ENCODE peak calls at places on chromosomes 12 and 14, in eight cellular contexts. One of them, this sample, is unnamed.

GRCh38 chr14:91899213-91899612 is 31.9 kb upstream of the TC2N start:
- DNase-seq in bronchial epithelial cell: no peak
- DNase-seq in cardiac fibroblast: no peak
- DNase-seq in HepG2: no peak
- DNase-seq in LNCaP clone FGC: peak
- DNase-seq in body of pancreas: peak
- DNase-seq in CD4-positive, alpha-beta T cell: peak
- DNase-seq in thoracic aorta: no peak
- DNase-seq in this sample: no peak

GRCh38 chr14:56150645-56151345 is 32.6 kb downstream of the PELI2 start:
- DNase-seq in thoracic aorta: no peak
- DNase-seq in HepG2: no peak
- DNase-seq in bronchial epithelial cell: no peak
- DNase-seq in cardiac fibroblast: no peak
- DNase-seq in CD4-positive, alpha-beta T cell: no peak
- DNase-seq in LNCaP clone FGC: no peak
- DNase-seq in body of pancreas: no peak
- DNase-seq in this sample: no peak

GRCh38 chr12:2239376-2240010 is 186.7 kb downstream of the CACNA1C start:
- DNase-seq in LNCaP clone FGC: no peak
- DNase-seq in HepG2: no peak
- DNase-seq in body of pancreas: no peak
- DNase-seq in cardiac fibroblast: no peak
- DNase-seq in thoracic aorta: no peak
- DNase-seq in bronchial epithelial cell: no peak
- DNase-seq in CD4-positive, alpha-beta T cell: no peak
- DNase-seq in this sample: peak

GRCh38 chr12:105479710-105480109 is 149.2 kb downstream of the C12orf75 start:
- DNase-seq in LNCaP clone FGC: no peak
- DNase-seq in HepG2: no peak
- DNase-seq in bronchial epithelial cell: no peak
- DNase-seq in body of pancreas: no peak
- DNase-seq in thoracic aorta: no peak
- DNase-seq in cardiac fibroblast: no peak
- DNase-seq in CD4-positive, alpha-beta T cell: no peak
- DNase-seq in this sample: no peak

GRCh38 chr12:105721051-105721825 is 390.7 kb downstream of the C12orf75 start:
- DNase-seq in thoracic aorta: no peak
- DNase-seq in LNCaP clone FGC: no peak
- DNase-seq in cardiac fibroblast: no peak
- DNase-seq in bronchial epithelial cell: no peak
- DNase-seq in HepG2: no peak
- DNase-seq in body of pancreas: no peak
- DNase-seq in CD4-positive, alpha-beta T cell: no peak
- DNase-seq in this sample: no peak

GRCh38 chr14:36069535-36069900 is 107.0 kb downstream of the PTCSC3 start:
- DNase-seq in LNCaP clone FGC: peak
- DNase-seq in body of pancreas: peak
- DNase-seq in cardiac fibroblast: peak
- DNase-seq in CD4-positive, alpha-beta T cell: no peak
- DNase-seq in bronchial epithelial cell: peak
- DNase-seq in thoracic aorta: no peak
- DNase-seq in HepG2: peak
- DNase-seq in this sample: no peak

GRCh38 chr14:95431199-95432145 is 85.0 kb downstream of the SYNE3 start:
- DNase-seq in cardiac fibroblast: peak
- DNase-seq in body of pancreas: peak
- DNase-seq in CD4-positive, alpha-beta T cell: no peak
- DNase-seq in bronchial epithelial cell: peak
- DNase-seq in HepG2: no peak
- DNase-seq in thoracic aorta: no peak
- DNase-seq in LNCaP clone FGC: no peak
- DNase-seq in this sample: no peak

GRCh38 chr14:80954771-80955299 is 586 bp upstream of the TSHR start:
- DNase-seq in thoracic aorta: peak
- DNase-seq in body of pancreas: peak
- DNase-seq in cardiac fibroblast: peak
- DNase-seq in LNCaP clone FGC: peak
- DNase-seq in CD4-positive, alpha-beta T cell: peak
- DNase-seq in HepG2: peak
- DNase-seq in bronchial epithelial cell: peak
- DNase-seq in this sample: peak

GRCh38 chr12:109264943-109265650 is 44.0 kb downstream of the FOXN4 start:
- DNase-seq in body of pancreas: no peak
- DNase-seq in bronchial epithelial cell: no peak
- DNase-seq in CD4-positive, alpha-beta T cell: no peak
- DNase-seq in HepG2: no peak
- DNase-seq in cardiac fibroblast: no peak
- DNase-seq in LNCaP clone FGC: no peak
- DNase-seq in thoracic aorta: no peak
- DNase-seq in this sample: peak

GRCh38 chr12:39426636-39427245 is 16.2 kb downstream of the KIF21A start:
- DNase-seq in cardiac fibroblast: peak
- DNase-seq in CD4-positive, alpha-beta T cell: no peak
- DNase-seq in HepG2: no peak
- DNase-seq in LNCaP clone FGC: no peak
- DNase-seq in bronchial epithelial cell: peak
- DNase-seq in body of pancreas: no peak
- DNase-seq in thoracic aorta: no peak
- DNase-seq in this sample: no peak

GRCh38 chr12:75646329-75646940 is 135.0 kb upstream of the KRR1 start:
- DNase-seq in CD4-positive, alpha-beta T cell: no peak
- DNase-seq in thoracic aorta: no peak
- DNase-seq in LNCaP clone FGC: no peak
- DNase-seq in bronchial epithelial cell: no peak
- DNase-seq in cardiac fibroblast: no peak
- DNase-seq in body of pancreas: no peak
- DNase-seq in HepG2: no peak
- DNase-seq in this sample: no peak

GRCh38 chr12:65666876-65667275 is 157.4 kb upstream of the HMGA2 start:
- DNase-seq in body of pancreas: no peak
- DNase-seq in bronchial epithelial cell: no peak
- DNase-seq in cardiac fibroblast: peak
- DNase-seq in HepG2: no peak
- DNase-seq in CD4-positive, alpha-beta T cell: no peak
- DNase-seq in thoracic aorta: no peak
- DNase-seq in LNCaP clone FGC: no peak
- DNase-seq in this sample: no peak

GRCh38 chr12:10031771-10032175 is 1.3 kb downstream of the CLEC9A start:
- DNase-seq in bronchial epithelial cell: peak
- DNase-seq in LNCaP clone FGC: no peak
- DNase-seq in CD4-positive, alpha-beta T cell: no peak
- DNase-seq in thoracic aorta: no peak
- DNase-seq in HepG2: no peak
- DNase-seq in body of pancreas: no peak
- DNase-seq in cardiac fibroblast: peak
- DNase-seq in this sample: no peak

GRCh38 chr12:124761876-124762275 is 101.8 kb downstream of the SCARB1 start:
- DNase-seq in body of pancreas: no peak
- DNase-seq in cardiac fibroblast: no peak
- DNase-seq in bronchial epithelial cell: no peak
- DNase-seq in HepG2: no peak
- DNase-seq in CD4-positive, alpha-beta T cell: no peak
- DNase-seq in LNCaP clone FGC: no peak
- DNase-seq in thoracic aorta: no peak
- DNase-seq in this sample: no peak

GRCh38 chr12:67042697-67043131 is 226.4 kb upstream of the CAND1 start:
- DNase-seq in bronchial epithelial cell: peak
- DNase-seq in CD4-positive, alpha-beta T cell: no peak
- DNase-seq in cardiac fibroblast: no peak
- DNase-seq in LNCaP clone FGC: no peak
- DNase-seq in body of pancreas: no peak
- DNase-seq in HepG2: no peak
- DNase-seq in thoracic aorta: no peak
- DNase-seq in this sample: peak

GRCh38 chr12:14931791-14932560 is 6.4 kb downstream of the ERP27 start:
- DNase-seq in bronchial epithelial cell: peak
- DNase-seq in LNCaP clone FGC: no peak
- DNase-seq in body of pancreas: no peak
- DNase-seq in CD4-positive, alpha-beta T cell: no peak
- DNase-seq in HepG2: no peak
- DNase-seq in cardiac fibroblast: no peak
- DNase-seq in thoracic aorta: no peak
- DNase-seq in this sample: no peak

GRCh38 chr12:28963554-28963953 is 185.5 kb upstream of the FAR2 start:
- DNase-seq in HepG2: no peak
- DNase-seq in LNCaP clone FGC: peak
- DNase-seq in cardiac fibroblast: peak
- DNase-seq in CD4-positive, alpha-beta T cell: no peak
- DNase-seq in body of pancreas: no peak
- DNase-seq in thoracic aorta: no peak
- DNase-seq in bronchial epithelial cell: peak
- DNase-seq in this sample: no peak

GRCh38 chr12:130706885-130707570 is 9.1 kb downstream of the RIMBP2 start:
- DNase-seq in thoracic aorta: no peak
- DNase-seq in HepG2: no peak
- DNase-seq in LNCaP clone FGC: no peak
- DNase-seq in CD4-positive, alpha-beta T cell: no peak
- DNase-seq in bronchial epithelial cell: no peak
- DNase-seq in body of pancreas: no peak
- DNase-seq in cardiac fibroblast: no peak
- DNase-seq in this sample: no peak

GRCh38 chr14:35333347-35333730 is 41.2 kb downstream of the PSMA6 start:
- DNase-seq in bronchial epithelial cell: no peak
- DNase-seq in cardiac fibroblast: no peak
- DNase-seq in body of pancreas: no peak
- DNase-seq in HepG2: no peak
- DNase-seq in CD4-positive, alpha-beta T cell: no peak
- DNase-seq in LNCaP clone FGC: no peak
- DNase-seq in thoracic aorta: no peak
- DNase-seq in this sample: no peak

GRCh38 chr12:57004651-57005050 is 1.7 kb downstream of the ZBTB39 start:
- DNase-seq in cardiac fibroblast: no peak
- DNase-seq in body of pancreas: no peak
- DNase-seq in CD4-positive, alpha-beta T cell: no peak
- DNase-seq in LNCaP clone FGC: no peak
- DNase-seq in HepG2: no peak
- DNase-seq in thoracic aorta: no peak
- DNase-seq in bronchial epithelial cell: no peak
- DNase-seq in this sample: no peak

GRCh38 chr12:57008113-57008687 is 1.9 kb upstream of the ZBTB39 start:
- DNase-seq in bronchial epithelial cell: peak
- DNase-seq in body of pancreas: no peak
- DNase-seq in LNCaP clone FGC: peak
- DNase-seq in thoracic aorta: no peak
- DNase-seq in cardiac fibroblast: peak
- DNase-seq in CD4-positive, alpha-beta T cell: no peak
- DNase-seq in HepG2: peak
- DNase-seq in this sample: no peak

GRCh38 chr12:57006809-57007475 is 596 bp upstream of the ZBTB39 start:
- DNase-seq in body of pancreas: no peak
- DNase-seq in LNCaP clone FGC: no peak
- DNase-seq in HepG2: no peak
- DNase-seq in thoracic aorta: no peak
- DNase-seq in cardiac fibroblast: no peak
- DNase-seq in CD4-positive, alpha-beta T cell: no peak
- DNase-seq in bronchial epithelial cell: no peak
- DNase-seq in this sample: no peak

GRCh38 chr12:57003395-57003794 is 3.0 kb downstream of the ZBTB39 start:
- DNase-seq in bronchial epithelial cell: no peak
- DNase-seq in CD4-positive, alpha-beta T cell: no peak
- DNase-seq in thoracic aorta: no peak
- DNase-seq in LNCaP clone FGC: no peak
- DNase-seq in body of pancreas: no peak
- DNase-seq in cardiac fibroblast: no peak
- DNase-seq in HepG2: no peak
- DNase-seq in this sample: no peak

GRCh38 chr12:57005980-57006808 is at the start of gene ZBTB39:
- DNase-seq in HepG2: peak
- DNase-seq in body of pancreas: peak
- DNase-seq in LNCaP clone FGC: no peak
- DNase-seq in thoracic aorta: no peak
- DNase-seq in CD4-positive, alpha-beta T cell: peak
- DNase-seq in bronchial epithelial cell: no peak
- DNase-seq in cardiac fibroblast: peak
- DNase-seq in this sample: peak
- TF ChIP-seq CTCF in HepG2: peak
- TF ChIP-seq CTCF in body of pancreas: peak
- TF ChIP-seq CTCF in LNCaP clone FGC: peak
- TF ChIP-seq CTCF in thoracic aorta: peak
- TF ChIP-seq CTCF in CD4-positive, alpha-beta T cell: peak
- TF ChIP-seq CTCF in bronchial epithelial cell: peak
- TF ChIP-seq CTCF in cardiac fibroblast: peak
- TF ChIP-seq CTCF in this sample: peak

GRCh38 chr14:41922014-41922413 is 315.3 kb downstream of the LRFN5 start:
- DNase-seq in HepG2: no peak
- DNase-seq in cardiac fibroblast: no peak
- DNase-seq in LNCaP clone FGC: no peak
- DNase-seq in bronchial epithelial cell: no peak
- DNase-seq in thoracic aorta: no peak
- DNase-seq in body of pancreas: no peak
- DNase-seq in CD4-positive, alpha-beta T cell: no peak
- DNase-seq in this sample: no peak

GRCh38 chr14:41925409-41925808 is 318.7 kb downstream of the LRFN5 start:
- DNase-seq in CD4-positive, alpha-beta T cell: no peak
- DNase-seq in HepG2: peak
- DNase-seq in body of pancreas: peak
- DNase-seq in LNCaP clone FGC: no peak
- DNase-seq in cardiac fibroblast: peak
- DNase-seq in thoracic aorta: no peak
- DNase-seq in bronchial epithelial cell: peak
- DNase-seq in this sample: no peak
- TF ChIP-seq CTCF in CD4-positive, alpha-beta T cell: no peak
- TF ChIP-seq CTCF in HepG2: peak
- TF ChIP-seq CTCF in body of pancreas: peak
- TF ChIP-seq CTCF in LNCaP clone FGC: peak
- TF ChIP-seq CTCF in cardiac fibroblast: peak
- TF ChIP-seq CTCF in thoracic aorta: no peak
- TF ChIP-seq CTCF in bronchial epithelial cell: no peak
- TF ChIP-seq CTCF in this sample: no peak

GRCh38 chr14:77424862-77425261 is 1.5 kb upstream of the NOXRED1 start:
- DNase-seq in body of pancreas: no peak
- DNase-seq in LNCaP clone FGC: no peak
- DNase-seq in thoracic aorta: no peak
- DNase-seq in cardiac fibroblast: no peak
- DNase-seq in HepG2: no peak
- DNase-seq in CD4-positive, alpha-beta T cell: no peak
- DNase-seq in bronchial epithelial cell: no peak
- DNase-seq in this sample: no peak
- TF ChIP-seq CTCF in body of pancreas: no peak
- TF ChIP-seq CTCF in LNCaP clone FGC: no peak
- TF ChIP-seq CTCF in thoracic aorta: no peak
- TF ChIP-seq CTCF in cardiac fibroblast: no peak
- TF ChIP-seq CTCF in HepG2: no peak
- TF ChIP-seq CTCF in CD4-positive, alpha-beta T cell: no peak
- TF ChIP-seq CTCF in bronchial epithelial cell: no peak
- TF ChIP-seq CTCF in this sample: no peak

DNA sequence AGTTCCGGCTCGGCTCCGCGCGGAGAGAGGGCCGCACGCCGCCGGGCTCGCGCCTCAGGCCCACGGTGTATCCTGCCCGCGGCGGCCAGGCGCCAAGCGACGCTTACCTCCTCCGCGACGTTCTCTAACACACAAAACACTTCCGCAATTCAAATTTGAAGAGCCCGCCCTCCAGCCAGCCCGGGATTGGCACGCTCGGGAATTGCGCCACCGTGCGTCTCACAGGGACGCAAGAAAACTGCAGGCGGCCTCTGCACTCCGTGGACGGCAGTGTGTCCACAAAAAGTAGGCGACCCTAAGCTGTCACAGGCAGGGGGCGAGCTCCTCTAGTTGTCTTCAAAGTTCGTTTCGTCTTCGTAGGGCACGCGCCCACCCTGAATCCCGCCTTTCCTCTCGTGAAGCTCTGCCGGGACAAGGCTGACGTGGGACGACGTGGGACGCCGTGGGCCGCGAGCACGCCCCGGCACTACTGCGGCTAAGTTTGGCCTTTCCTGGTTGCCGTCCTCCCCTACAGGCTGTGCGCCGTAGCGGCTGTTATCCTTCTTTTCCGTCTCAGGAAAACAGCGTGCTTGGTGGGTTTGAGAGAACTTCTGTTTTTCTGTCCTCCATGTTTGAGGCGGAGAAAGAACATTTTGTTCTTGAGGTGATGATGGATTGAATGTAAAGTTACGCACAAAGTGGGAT is at the start of gene MIS18BP1:
- DNase-seq in cardiac fibroblast: peak
- DNase-seq in bronchial epithelial cell: peak
- DNase-seq in CD4-positive, alpha-beta T cell: peak
- DNase-seq in HepG2: peak
- DNase-seq in thoracic aorta: peak
- DNase-seq in LNCaP clone FGC: peak
- DNase-seq in body of pancreas: peak
- DNase-seq in this sample: peak
- TF ChIP-seq CTCF in cardiac fibroblast: peak
- TF ChIP-seq CTCF in bronchial epithelial cell: peak
- TF ChIP-seq CTCF in CD4-positive, alpha-beta T cell: peak
- TF ChIP-seq CTCF in HepG2: peak
- TF ChIP-seq CTCF in thoracic aorta: peak
- TF ChIP-seq CTCF in LNCaP clone FGC: peak
- TF ChIP-seq CTCF in body of pancreas: peak
- TF ChIP-seq CTCF in this sample: peak

This sample was measured in adrenal gland.